ENCODE peak calls at places on chromosomes 1 and 21, in six cellular contexts. D is HuH-7; U is H4; X is NCI-H1092; B is A549; Q is activated CD4-positive, alpha-beta memory T cell treated with anti-CD3 and anti-CD28 coated beads for 36 hours. W is an unnamed sample.

GRCh38 chr1:209835782-209836298 is 8.1 kb downstream of the UTP25 start:
- DNase-seq in D (no peak), U (no peak), X (no peak), B (no peak), Q (peak; percentile 49), W (peak; percentile 35)

GRCh38 chr1:182888736-182889531 is 49.8 kb downstream of the DHX9 start:
- DNase-seq in D (no peak), U (no peak), X (no peak), B (no peak), Q (no peak), W (no peak)

GRCh38 chr1:200033511-200034261 is 6.2 kb downstream of the NR5A2 start:
- DNase-seq in D (peak; percentile 55), U (no peak), X (no peak), B (no peak), Q (no peak), W (no peak)

GRCh38 chr1:54791880-54792522 is 9.1 kb downstream of the TTC22 start:
- DNase-seq in D (peak; percentile 62), U (peak; percentile 34), X (no peak), B (peak; percentile 55), Q (peak; percentile 75), W (peak; percentile 81)

GRCh38 chr1:6008696-6009095 is 16.5 kb upstream of the NPHP4 start:
- DNase-seq in D (no peak), U (no peak), X (no peak), B (no peak), Q (no peak), W (no peak)

GRCh38 chr1:70916028-70916427 is 131.6 kb downstream of the PTGER3 start:
- DNase-seq in D (no peak), U (no peak), X (no peak), B (no peak), Q (no peak), W (no peak)

GRCh38 chr1:1355376-1355775 is 3.0 kb downstream of the MXRA8 start:
- DNase-seq in D (no peak), U (no peak), X (no peak), B (peak; percentile 54), Q (no peak), W (no peak)

GRCh38 chr1:1293258-1293617 is 13.0 kb downstream of the SCNN1D start:
- DNase-seq in D (no peak), U (no peak), X (no peak), B (no peak), Q (no peak), W (no peak)

GRCh38 chr1:232555581-232556189 is 74.2 kb downstream of the SIPA1L2 start:
- DNase-seq in D (no peak), U (no peak), X (no peak), B (no peak), Q (no peak), W (no peak)

GRCh38 chr1:20530261-20530660 is 22.1 kb upstream of the FAM43B start:
- DNase-seq in D (no peak), U (no peak), X (peak; percentile 32), B (no peak), Q (no peak), W (no peak)

GRCh38 chr1:243748706-243749283 is 101.2 kb downstream of the AKT3 start:
- DNase-seq in D (peak; percentile 65), U (peak; percentile 74), X (peak; percentile 82), B (peak; percentile 80), Q (no peak), W (no peak)

GRCh38 chr1:226776066-226776465 is 37.0 kb upstream of the ITPKB start:
- DNase-seq in D (no peak), U (no peak), X (no peak), B (no peak), Q (no peak), W (no peak)

GRCh38 chr1:7536891-7537591 is 234.1 kb upstream of the VAMP3 start:
- DNase-seq in D (no peak), U (no peak), X (peak; percentile 68), B (no peak), Q (no peak), W (no peak)

GRCh38 chr1:2850502-2850901 is 49.0 kb upstream of the TTC34 start:
- DNase-seq in D (no peak), U (no peak), X (no peak), B (no peak), Q (no peak), W (no peak)

GRCh38 chr1:216914974-216915373 is 191.7 kb upstream of the ESRRG start:
- DNase-seq in D (peak; percentile 33), U (peak; percentile 15), X (no peak), B (no peak), Q (no peak), W (no peak)

GRCh38 chr1:66599346-66599745 is 65.4 kb downstream of the SGIP1 start:
- DNase-seq in D (no peak), U (no peak), X (no peak), B (no peak), Q (no peak), W (no peak)

GRCh38 chr1:202154766-202155477 is 5.5 kb downstream of the PTPN7 start:
- DNase-seq in D (peak; percentile 79), U (peak; percentile 67), X (peak; percentile 63), B (peak; percentile 80), Q (peak; percentile 65), W (peak; percentile 64)

GRCh38 chr1:26839339-26839722 is 12.8 kb downstream of the ZDHHC18 start:
- DNase-seq in D (no peak), U (no peak), X (no peak), B (no peak), Q (no peak), W (no peak)

GRCh38 chr1:113217447-113218208 is 144.6 kb downstream of the LRIG2 start:
- DNase-seq in D (no peak), U (no peak), X (no peak), B (no peak), Q (no peak), W (no peak)

GRCh38 chr1:233082778-233083550 is 132.6 kb downstream of the NTPCR start:
- DNase-seq in D (no peak), U (no peak), X (no peak), B (no peak), Q (no peak), W (no peak)

GRCh38 chr1:241888232-241888631 is 40.2 kb downstream of the EXO1 start:
- DNase-seq in D (no peak), U (no peak), X (no peak), B (no peak), Q (no peak), W (no peak)

GRCh38 chr21:38134084-38134873 is 122.5 kb upstream of the KCNJ15 start:
- DNase-seq in D (no peak), U (no peak), X (no peak), B (no peak), Q (peak; percentile 18), W (no peak)

GRCh38 chr1:197207081-197207480 is 60.6 kb upstream of the ASPM start:
- DNase-seq in D (no peak), U (no peak), X (no peak), B (no peak), Q (no peak), W (no peak)

GRCh38 chr1:7407980-7408770 is 362.9 kb upstream of the VAMP3 start:
- DNase-seq in D (no peak), U (no peak), X (no peak), B (no peak), Q (no peak), W (no peak)

GRCh38 chr1:205535866-205536758 is 31.6 kb downstream of the CDK18 start:
- DNase-seq in D (no peak), U (peak; percentile 1), X (no peak), B (no peak), Q (peak; percentile 7), W (no peak)

GRCh38 chr1:9942399-9942938 is 722 bp downstream of the LZIC start:
- DNase-seq in D (peak; percentile 60), U (peak; percentile 61), X (peak; percentile 26), B (peak; percentile 44), Q (peak; percentile 25), W (peak; percentile 27)

GRCh38 chr1:241627453-241628329 is 12.5 kb downstream of the CHML start:
- DNase-seq in D (no peak), U (peak; percentile 48), X (no peak), B (peak; percentile 79), Q (peak; percentile 36), W (peak; percentile 69)